ENCODE peak calls at places on chromosome 2, in five cellular contexts. One of them, this sample, is unnamed.

GRCh38 chr2:47654790-47655562 is 128.0 kb upstream of the MSH6 start:
- DNase-seq in neural progenitor cell: peak; percentile 23
- DNase-seq in RWPE1: peak; percentile 78
- DNase-seq in T-helper 2 cell: no peak
- DNase-seq in AG08396: no peak
- DNase-seq in this sample: peak; percentile 9

GRCh38 chr2:64422466-64422865 is 31.5 kb upstream of the LGALSL start:
- DNase-seq in neural progenitor cell: no peak
- DNase-seq in AG08396: no peak
- DNase-seq in RWPE1: no peak
- DNase-seq in T-helper 2 cell: no peak
- DNase-seq in this sample: no peak

GRCh38 chr2:85961053-85961452 is 72.3 kb upstream of the ST3GAL5 start:
- DNase-seq in AG08396: no peak
- DNase-seq in T-helper 2 cell: no peak
- DNase-seq in RWPE1: no peak
- DNase-seq in neural progenitor cell: no peak
- DNase-seq in this sample: no peak

GRCh38 chr2:163800889-163801498 is 65.2 kb upstream of the FIGN start:
- DNase-seq in AG08396: peak; percentile 5
- DNase-seq in T-helper 2 cell: no peak
- DNase-seq in RWPE1: no peak
- DNase-seq in neural progenitor cell: peak; percentile 15
- DNase-seq in this sample: peak; percentile 84

GRCh38 chr2:12618576-12618975 is 98.2 kb upstream of the TRIB2 start:
- DNase-seq in T-helper 2 cell: no peak
- DNase-seq in AG08396: no peak
- DNase-seq in RWPE1: no peak
- DNase-seq in neural progenitor cell: no peak
- DNase-seq in this sample: no peak

GRCh38 chr2:228318218-228318617 is 136.7 kb upstream of the SPHKAP start:
- DNase-seq in AG08396: no peak
- DNase-seq in RWPE1: peak; percentile 11
- DNase-seq in T-helper 2 cell: no peak
- DNase-seq in neural progenitor cell: peak; percentile 60
- DNase-seq in this sample: no peak

GRCh38 chr2:152847067-152847466 is 128.6 kb downstream of the ARL6IP6 start:
- DNase-seq in RWPE1: no peak
- DNase-seq in neural progenitor cell: no peak
- DNase-seq in T-helper 2 cell: no peak
- DNase-seq in AG08396: peak; percentile 33
- DNase-seq in this sample: no peak

GRCh38 chr2:161078211-161078539 is 82.1 kb upstream of the TANK start:
- DNase-seq in neural progenitor cell: no peak
- DNase-seq in RWPE1: peak; percentile 38
- DNase-seq in AG08396: no peak
- DNase-seq in T-helper 2 cell: no peak
- DNase-seq in this sample: no peak

GRCh38 chr2:127072380-127072779 is 34.6 kb downstream of the BIN1 start:
- DNase-seq in neural progenitor cell: no peak
- DNase-seq in AG08396: no peak
- DNase-seq in T-helper 2 cell: no peak
- DNase-seq in RWPE1: no peak
- DNase-seq in this sample: no peak

GRCh38 chr2:235693279-235693678 is 199.4 kb downstream of the AGAP1 start:
- DNase-seq in RWPE1: no peak
- DNase-seq in neural progenitor cell: no peak
- DNase-seq in AG08396: no peak
- DNase-seq in T-helper 2 cell: no peak
- DNase-seq in this sample: peak; percentile 47

GRCh38 chr2:220531216-220531615 is 903.8 kb downstream of the SLC4A3 start:
- DNase-seq in neural progenitor cell: no peak
- DNase-seq in RWPE1: no peak
- DNase-seq in T-helper 2 cell: no peak
- DNase-seq in AG08396: no peak
- DNase-seq in this sample: no peak

GRCh38 chr2:140893685-140894084 is 1237.1 kb downstream of the LRP1B start:
- DNase-seq in T-helper 2 cell: no peak
- DNase-seq in RWPE1: peak; percentile 71
- DNase-seq in AG08396: peak; percentile 3
- DNase-seq in neural progenitor cell: no peak
- DNase-seq in this sample: peak; percentile 0

GRCh38 chr2:163682695-163683094 is 53.1 kb downstream of the FIGN start:
- DNase-seq in neural progenitor cell: no peak
- DNase-seq in RWPE1: peak; percentile 38
- DNase-seq in T-helper 2 cell: no peak
- DNase-seq in AG08396: no peak
- DNase-seq in this sample: no peak

GRCh38 chr2:108853421-108853820 is 66.8 kb downstream of the CCDC138 start:
- DNase-seq in neural progenitor cell: no peak
- DNase-seq in T-helper 2 cell: no peak
- DNase-seq in AG08396: no peak
- DNase-seq in RWPE1: no peak
- DNase-seq in this sample: no peak

GRCh38 chr2:233811732-233812131 is 33.6 kb downstream of the MROH2A start:
- DNase-seq in T-helper 2 cell: no peak
- DNase-seq in neural progenitor cell: no peak
- DNase-seq in RWPE1: no peak
- DNase-seq in AG08396: no peak
- DNase-seq in this sample: no peak

GRCh38 chr2:152950125-152950524 is 231.7 kb downstream of the ARL6IP6 start:
- DNase-seq in AG08396: peak; percentile 7
- DNase-seq in neural progenitor cell: peak; percentile 65
- DNase-seq in T-helper 2 cell: no peak
- DNase-seq in RWPE1: peak; percentile 10
- DNase-seq in this sample: no peak

GRCh38 chr2:196638765-196639164 is 750 bp upstream of the CCDC150 start:
- DNase-seq in T-helper 2 cell: no peak
- DNase-seq in RWPE1: no peak
- DNase-seq in neural progenitor cell: no peak
- DNase-seq in AG08396: no peak
- DNase-seq in this sample: no peak

GRCh38 chr2:60312618-60313017 is 240.8 kb downstream of the BCL11A start:
- DNase-seq in RWPE1: no peak
- DNase-seq in neural progenitor cell: no peak
- DNase-seq in T-helper 2 cell: no peak
- DNase-seq in AG08396: no peak
- DNase-seq in this sample: no peak

GRCh38 chr2:558302-558642 is 118.9 kb downstream of the TMEM18 start:
- DNase-seq in T-helper 2 cell: no peak
- DNase-seq in RWPE1: no peak
- DNase-seq in neural progenitor cell: no peak
- DNase-seq in AG08396: no peak
- DNase-seq in this sample: no peak

GRCh38 chr2:221715783-221716386 is 143.8 kb upstream of the EPHA4 start:
- DNase-seq in RWPE1: no peak
- DNase-seq in neural progenitor cell: no peak
- DNase-seq in AG08396: no peak
- DNase-seq in T-helper 2 cell: no peak
- DNase-seq in this sample: no peak

GRCh38 chr2:20488136-20488705 is 41.3 kb downstream of the RHOB start:
- DNase-seq in neural progenitor cell: no peak
- DNase-seq in T-helper 2 cell: no peak
- DNase-seq in RWPE1: no peak
- DNase-seq in AG08396: no peak
- DNase-seq in this sample: no peak

GRCh38 chr2:114709936-114710850 is 267.8 kb downstream of the DPP10 start:
- DNase-seq in AG08396: no peak
- DNase-seq in RWPE1: no peak
- DNase-seq in T-helper 2 cell: no peak
- DNase-seq in neural progenitor cell: peak; percentile 17
- DNase-seq in this sample: no peak

GRCh38 chr2:59076079-59076619 is 835.0 kb upstream of the FANCL start:
- DNase-seq in AG08396: no peak
- DNase-seq in RWPE1: no peak
- DNase-seq in T-helper 2 cell: no peak
- DNase-seq in neural progenitor cell: no peak
- DNase-seq in this sample: no peak

GRCh38 chr2:61538920-61539559 is 884 bp upstream of the XPO1 start:
- DNase-seq in AG08396: peak; percentile 8
- DNase-seq in RWPE1: no peak
- DNase-seq in neural progenitor cell: no peak
- DNase-seq in T-helper 2 cell: no peak
- DNase-seq in this sample: peak; percentile 37

GRCh38 chr2:27191107-27191829 is 20.6 kb upstream of the ATRAID start:
- DNase-seq in AG08396: peak; percentile 52
- DNase-seq in RWPE1: peak; percentile 57
- DNase-seq in T-helper 2 cell: peak; percentile 13
- DNase-seq in neural progenitor cell: peak; percentile 71
- DNase-seq in this sample: peak; percentile 78

GRCh38 chr2:139353874-139354273 is 573.7 kb upstream of the NXPH2 start:
- DNase-seq in AG08396: no peak
- DNase-seq in T-helper 2 cell: no peak
- DNase-seq in RWPE1: no peak
- DNase-seq in neural progenitor cell: no peak
- DNase-seq in this sample: no peak

GRCh38 chr2:36731941-36732700 is 35.6 kb downstream of the VIT start:
- DNase-seq in RWPE1: no peak
- DNase-seq in AG08396: peak; percentile 15
- DNase-seq in neural progenitor cell: no peak
- DNase-seq in T-helper 2 cell: no peak
- DNase-seq in this sample: peak; percentile 72

GRCh38 chr2:108074945-108075344 is 88.6 kb downstream of the SLC5A7 start:
- DNase-seq in neural progenitor cell: peak; percentile 20
- DNase-seq in T-helper 2 cell: no peak
- DNase-seq in AG08396: no peak
- DNase-seq in RWPE1: no peak
- DNase-seq in this sample: no peak

GRCh38 chr2:227872676-227873075 is 1.2 kb downstream of the DAW1 start:
- DNase-seq in RWPE1: no peak
- DNase-seq in T-helper 2 cell: no peak
- DNase-seq in AG08396: no peak
- DNase-seq in neural progenitor cell: no peak
- DNase-seq in this sample: no peak

GRCh38 chr2:8171608-8172007 is 510.2 kb upstream of the ID2 start:
- DNase-seq in T-helper 2 cell: no peak
- DNase-seq in neural progenitor cell: no peak
- DNase-seq in AG08396: no peak
- DNase-seq in RWPE1: no peak
- DNase-seq in this sample: peak; percentile 66

GRCh38 chr2:47490406-47490805 is 87.5 kb downstream of the MSH2 start:
- DNase-seq in AG08396: no peak
- DNase-seq in RWPE1: peak; percentile 13
- DNase-seq in neural progenitor cell: no peak
- DNase-seq in T-helper 2 cell: no peak
- DNase-seq in this sample: no peak

GRCh38 chr2:219541611-219542180 is 1.9 kb downstream of the CHPF start:
- DNase-seq in neural progenitor cell: peak; percentile 87
- DNase-seq in T-helper 2 cell: peak; percentile 80
- DNase-seq in RWPE1: peak; percentile 76
- DNase-seq in AG08396: peak; percentile 61
- DNase-seq in this sample: peak; percentile 96

GRCh38 chr2:8882094-8882493 is 44.7 kb upstream of the KIDINS220 start:
- DNase-seq in AG08396: peak; percentile 43
- DNase-seq in neural progenitor cell: peak; percentile 77
- DNase-seq in RWPE1: no peak
- DNase-seq in T-helper 2 cell: no peak
- DNase-seq in this sample: peak; percentile 1